ENCODE peak calls at places on chromosomes 4 and X, in six cellular contexts. Q, I, Y, N, M and B are unnamed samples.

GRCh38 chr4:67680568-67681222 is 20.3 kb downstream of the UBA6 start:
- DNase-seq in I (no peak), M (peak; percentile 61), N (no peak), Q (no peak), Y (no peak), B (no peak)

GRCh38 chr4:95544433-95545103 is 4.2 kb downstream of the UNC5C start:
- DNase-seq in M (no peak), I (no peak), N (no peak), Q (no peak), Y (no peak), B (no peak)

GRCh38 chrX:109125304-109125703 is 356.6 kb downstream of the GUCY2F start:
- DNase-seq in Y (no peak), Q (no peak), N (no peak), M (no peak), I (no peak), B (no peak)

GRCh38 chr4:103201254-103201653 is 3.1 kb upstream of the CENPE start:
- DNase-seq in M (no peak), Q (no peak), Y (no peak), I (no peak), N (no peak), B (no peak)

GRCh38 chrX:552496-552895 is 78.1 kb upstream of the SHOX start:
- DNase-seq in N (no peak), I (no peak), Y (no peak), Q (no peak), M (no peak), B (no peak)

GRCh38 chrX:153885968-153886903 is at the start of gene L1CAM:
- DNase-seq in Q (peak; percentile 58), M (no peak), N (no peak), Y (no peak), I (no peak), B (no peak)

GRCh38 chrX:11138498-11139390 is 27.6 kb downstream of the HCCS start:
- DNase-seq in I (no peak), Q (no peak), N (peak; percentile 39), M (no peak), Y (no peak), B (no peak)

GRCh38 chr4:13171292-13172057 is 312.7 kb downstream of the RAB28 start:
- DNase-seq in Q (no peak), N (no peak), M (no peak), I (no peak), Y (no peak), B (no peak)

GRCh38 chrX:109751698-109752097 is 18.6 kb upstream of the ACSL4 start:
- DNase-seq in M (no peak), I (no peak), N (no peak), Y (no peak), Q (no peak), B (no peak)

GRCh38 chrX:2498781-2499302 is 1.9 kb downstream of the DHRSX start:
- DNase-seq in N (peak; percentile 65), Y (no peak), Q (peak; percentile 35), M (peak; percentile 11), I (no peak), B (peak; percentile 66)

GRCh38 chr4:54794033-54794432 is 136.3 kb downstream of the KIT start:
- DNase-seq in I (no peak), M (no peak), Y (no peak), N (no peak), Q (no peak), B (no peak)

GRCh38 chrX:100731441-100732281 is at the start of gene SYTL4:
- DNase-seq in N (no peak), I (no peak), M (no peak), Q (peak; percentile 49), Y (no peak), B (peak; percentile 82)

GRCh38 chrX:45697591-45697990 is 496.9 kb upstream of the DIPK2B start:
- DNase-seq in Q (no peak), Y (peak; percentile 45), M (peak; percentile 66), N (no peak), I (no peak), B (no peak)

GRCh38 chr4:27934881-27935280 is 1074.2 kb downstream of the STIM2 start:
- DNase-seq in Q (no peak), N (no peak), I (no peak), M (no peak), Y (no peak), B (no peak)

GRCh38 chr4:141913928-141914327 is 277.5 kb downstream of the IL15 start:
- DNase-seq in I (no peak), N (no peak), Q (no peak), Y (no peak), M (no peak), B (no peak)

GRCh38 chr4:184066584-184067300 is 150.9 kb downstream of the ENPP6 start:
- DNase-seq in Q (no peak), Y (no peak), M (no peak), I (no peak), N (no peak), B (no peak)

GRCh38 chr4:176939445-176939844 is 146.7 kb upstream of the VEGFC start:
- DNase-seq in Q (no peak), Y (no peak), M (peak; percentile 76), I (no peak), N (no peak), B (no peak)